ENCODE peak calls at places on chromosomes 4 and X, in four cellular contexts. B is endothelial cell, D is psoas muscle, C is HEK293T. K is an unnamed sample.

GRCh38 chrX:117743469-117744251 is 372.9 kb downstream of the KLHL13 start:
- DNase-seq in C (peak; percentile 28), B (peak; percentile 8), D (no peak), K (peak; percentile 58)

GRCh38 chr4:104494161-104494560 is 533 bp downstream of the CXXC4 start:
- DNase-seq in C (no peak), D (no peak), B (no peak), K (no peak)

GRCh38 chr4:3500111-3500510 is 32.1 kb downstream of the LRPAP1 start:
- DNase-seq in D (no peak), B (no peak), C (no peak), K (no peak)

GRCh38 chr4:110616162-110617062 is 6.5 kb downstream of the PITX2 start:
- DNase-seq in D (no peak), B (no peak), C (no peak), K (no peak)

GRCh38 chr4:8364848-8365350 is 75.6 kb downstream of the ACOX3 start:
- DNase-seq in C (no peak), D (peak; percentile 14), B (no peak), K (no peak)

GRCh38 chr4:59598233-59598618 is 1601.9 kb upstream of the ADGRL3 start:
- DNase-seq in B (no peak), D (no peak), C (no peak), K (no peak)

GRCh38 chr4:124478518-124478917 is 234.0 kb downstream of the ANKRD50 start:
- DNase-seq in C (no peak), D (no peak), B (no peak), K (peak; percentile 72)

GRCh38 chr4:152309418-152309817 is 226.5 kb downstream of the FBXW7 start:
- DNase-seq in C (no peak), B (no peak), D (no peak), K (no peak)

GRCh38 chr4:48340276-48340904 is 939 bp upstream of the SLAIN2 start:
- DNase-seq in C (peak; percentile 10), D (no peak), B (peak; percentile 6), K (peak; percentile 55)

GRCh38 chr4:163384434-163384833 is 40.7 kb downstream of the NPY5R start:
- DNase-seq in D (no peak), C (no peak), B (no peak), K (no peak)

GRCh38 chr4:3829954-3830773 is 64.0 kb downstream of the ADRA2C start:
- DNase-seq in D (peak; percentile 19), C (no peak), B (no peak), K (peak; percentile 85)

GRCh38 chr4:74291468-74291867 is 16.8 kb upstream of the EPGN start:
- DNase-seq in B (no peak), C (no peak), D (no peak), K (no peak)

GRCh38 chr4:186266699-186267467 is 894 bp downstream of the F11 start:
- DNase-seq in D (no peak), B (peak; percentile 46), C (peak; percentile 42), K (peak; percentile 67)

GRCh38 chr4:143357161-143357845 is 20.6 kb downstream of the GAB1 start:
- DNase-seq in C (no peak), D (no peak), B (no peak), K (no peak)

GRCh38 chr4:159096434-159096833 is 6.4 kb upstream of the RAPGEF2 start:
- DNase-seq in B (no peak), C (no peak), D (no peak), K (no peak)

GRCh38 chr4:95732061-95732460 is 107.8 kb upstream of the PDHA2 start:
- DNase-seq in D (no peak), B (no peak), C (no peak), K (peak; percentile 12)